ENCODE peak calls at places on chromosomes 13 and 19, in nine cellular contexts. P is AG09309, E is fibroblast of pulmonary artery, Z is IMR-90, H is thyroid gland, G is fibroblast of lung, R is neural progenitor cell, L is endodermal cell, F is progenitor cell of endocrine pancreas. Y is an unnamed sample.

GRCh38 chr19:10604460-10604980 is 17.4 kb upstream of the AP1M2 start:
- DNase-seq in F (no peak), P (no peak), E (no peak), L (no peak), Z (no peak), R (no peak), H (no peak), G (no peak), Y (no peak)

GRCh38 chr13:90867336-90867683 is 480.2 kb upstream of the MIR17HG start:
- DNase-seq in P (peak), G (peak), L (peak), Z (peak), R (peak), F (peak), H (peak), E (peak), Y (peak)

GRCh38 chr13:33100876-33101275 is 84.7 kb downstream of the KL start:
- DNase-seq in P (no peak), H (no peak), Z (no peak), E (no peak), R (no peak), G (no peak), F (no peak), L (no peak), Y (no peak)

GRCh38 chr19:8610041-8610927 is at the start of gene ADAMTS10:
- DNase-seq in R (peak), G (peak), Z (peak), F (no peak), H (no peak), L (peak), P (no peak), E (peak), Y (peak)

GRCh38 chr13:110921209-110921608 is 6.3 kb upstream of the ANKRD10 start:
- DNase-seq in Z (no peak), H (no peak), P (no peak), G (no peak), R (no peak), E (no peak), L (no peak), F (no peak), Y (no peak)

GRCh38 chr19:48190288-48191284 is 20.1 kb downstream of the ZSWIM9 start:
- DNase-seq in E (peak), R (peak), Z (peak), P (no peak), F (peak), G (peak), L (peak), H (peak), Y (peak)

GRCh38 chr19:14354445-14354844 is 26.8 kb upstream of the ADGRE5 start:
- DNase-seq in F (no peak), R (no peak), G (no peak), Z (no peak), H (no peak), P (no peak), L (no peak), E (no peak), Y (peak)

GRCh38 chr19:49214701-49215100 is 57.1 kb downstream of the TRPM4 start:
- DNase-seq in Z (no peak), R (no peak), F (no peak), L (no peak), P (no peak), G (no peak), E (no peak), H (no peak), Y (no peak)

GRCh38 chr19:58296086-58296485 is 9.1 kb upstream of the ERVK3-1 start:
- DNase-seq in Z (no peak), P (peak), F (no peak), L (no peak), G (no peak), E (no peak), R (no peak), H (no peak), Y (no peak)

GRCh38 chr13:51240888-51241475 is 18.8 kb downstream of the FAM124A start:
- DNase-seq in R (no peak), E (peak), G (no peak), H (no peak), L (peak), F (no peak), P (no peak), Z (no peak), Y (no peak)

GRCh38 chr13:39897636-39898035 is 242.2 kb downstream of the COG6 start:
- DNase-seq in E (peak), R (no peak), Z (peak), H (no peak), L (no peak), P (no peak), F (no peak), G (peak), Y (no peak)

GRCh38 chr19:6271721-6272410 is 7.9 kb downstream of the MLLT1 start:
- DNase-seq in P (peak), H (peak), E (peak), Z (peak), F (no peak), G (peak), L (peak), R (peak), Y (peak)

DNA sequence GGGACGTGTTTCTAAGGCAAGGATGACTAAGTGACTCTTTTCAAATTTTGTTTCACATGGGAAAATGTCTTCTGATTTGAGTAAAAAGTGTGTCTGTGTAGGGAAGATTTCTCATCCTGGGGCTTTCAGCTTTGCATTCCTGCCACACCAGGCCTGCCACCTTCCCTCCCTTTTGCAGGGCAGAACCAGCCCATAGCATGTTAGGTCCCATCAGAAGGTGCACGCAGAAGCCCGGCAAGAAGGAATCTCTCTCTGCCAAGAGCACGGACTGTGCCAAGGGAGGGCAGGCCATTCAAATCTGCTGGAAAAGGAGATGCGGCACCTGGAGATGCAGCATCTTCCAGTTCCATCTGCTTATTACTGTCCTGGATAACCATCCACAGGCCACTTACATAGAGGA is 212.0 kb downstream of the SLC7A1 start:
- DNase-seq in L (no peak), G (no peak), H (no peak), F (no peak), E (no peak), Z (no peak), R (no peak), P (no peak), Y (no peak)
- TF ChIP-seq CTCF in L (no peak), G (no peak), H (no peak), F (no peak), E (no peak), Z (no peak), R (no peak), P (no peak), Y (no peak)

GRCh38 chr19:50327013-50327412 is 2.2 kb downstream of the KCNC3 start:
- DNase-seq in R (no peak), L (no peak), G (no peak), H (no peak), F (no peak), P (no peak), E (no peak), Z (no peak), Y (peak)

GRCh38 chr19:50329146-50329925 is at the start of gene KCNC3:
- DNase-seq in P (peak), F (peak), G (peak), R (peak), Z (peak), E (peak), H (peak), L (peak), Y (peak)

GRCh38 chr19:50330365-50331078 is 1.3 kb upstream of the KCNC3 start:
- DNase-seq in L (peak), F (peak), G (peak), P (no peak), E (peak), R (peak), H (peak), Z (peak), Y (peak)

GRCh38 chr19:50327461-50328256 is 1.5 kb downstream of the KCNC3 start:
- DNase-seq in P (no peak), E (no peak), L (no peak), R (no peak), F (no peak), G (no peak), H (no peak), Z (no peak), Y (peak)

DNA sequence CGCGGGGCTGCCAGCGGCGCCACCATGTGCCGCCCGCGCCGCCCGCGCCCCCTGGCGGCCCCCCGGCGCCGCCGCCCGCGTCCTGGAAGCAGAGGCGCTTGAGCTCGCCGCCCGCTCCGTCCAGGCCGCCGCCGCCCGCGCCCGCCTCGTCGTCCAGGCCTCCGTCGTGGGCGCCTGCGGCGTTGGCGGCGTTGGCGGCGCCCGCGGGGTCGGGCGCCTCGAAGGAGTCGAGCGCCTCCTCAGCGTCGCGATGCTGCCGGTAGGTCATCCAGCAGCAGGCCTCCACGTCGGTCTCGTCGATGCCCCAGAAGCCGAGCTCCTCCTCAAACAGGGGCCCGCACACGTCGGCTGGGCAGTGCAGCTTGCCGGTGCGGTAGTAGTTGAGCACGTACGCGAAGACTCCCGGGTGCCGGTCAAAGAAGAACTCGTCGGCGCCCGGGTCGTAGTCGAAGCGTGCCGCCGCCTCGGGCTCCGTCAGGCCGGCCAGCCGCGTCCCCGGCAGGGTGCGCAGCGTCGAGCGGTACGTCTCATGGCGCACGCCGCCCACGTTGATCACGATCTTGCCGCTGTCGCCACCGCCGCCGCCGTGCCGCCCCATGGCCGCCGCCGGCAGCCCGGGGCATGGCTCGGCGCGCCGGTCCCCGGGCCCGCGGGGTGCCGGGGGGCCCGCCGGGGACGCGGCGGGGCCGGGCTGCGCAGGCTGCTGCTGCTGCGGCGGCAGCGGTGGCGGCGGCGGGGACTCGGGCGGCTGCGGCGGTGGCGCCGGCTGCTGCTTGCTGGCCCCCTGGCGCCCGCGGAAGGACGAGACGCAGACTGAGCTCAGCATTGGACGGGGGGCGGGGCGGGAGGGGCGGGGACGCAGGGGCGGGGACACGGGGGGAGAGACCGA is 676 bp downstream of the KCNC3 start:
- DNase-seq in Z (no peak), E (no peak), R (peak), G (no peak), H (peak), P (no peak), L (peak), F (no peak), Y (peak)
- TF ChIP-seq CTCF in Z (no peak), E (no peak), R (peak), G (no peak), H (no peak), P (no peak), L (peak), F (peak), Y (no peak)

DNA sequence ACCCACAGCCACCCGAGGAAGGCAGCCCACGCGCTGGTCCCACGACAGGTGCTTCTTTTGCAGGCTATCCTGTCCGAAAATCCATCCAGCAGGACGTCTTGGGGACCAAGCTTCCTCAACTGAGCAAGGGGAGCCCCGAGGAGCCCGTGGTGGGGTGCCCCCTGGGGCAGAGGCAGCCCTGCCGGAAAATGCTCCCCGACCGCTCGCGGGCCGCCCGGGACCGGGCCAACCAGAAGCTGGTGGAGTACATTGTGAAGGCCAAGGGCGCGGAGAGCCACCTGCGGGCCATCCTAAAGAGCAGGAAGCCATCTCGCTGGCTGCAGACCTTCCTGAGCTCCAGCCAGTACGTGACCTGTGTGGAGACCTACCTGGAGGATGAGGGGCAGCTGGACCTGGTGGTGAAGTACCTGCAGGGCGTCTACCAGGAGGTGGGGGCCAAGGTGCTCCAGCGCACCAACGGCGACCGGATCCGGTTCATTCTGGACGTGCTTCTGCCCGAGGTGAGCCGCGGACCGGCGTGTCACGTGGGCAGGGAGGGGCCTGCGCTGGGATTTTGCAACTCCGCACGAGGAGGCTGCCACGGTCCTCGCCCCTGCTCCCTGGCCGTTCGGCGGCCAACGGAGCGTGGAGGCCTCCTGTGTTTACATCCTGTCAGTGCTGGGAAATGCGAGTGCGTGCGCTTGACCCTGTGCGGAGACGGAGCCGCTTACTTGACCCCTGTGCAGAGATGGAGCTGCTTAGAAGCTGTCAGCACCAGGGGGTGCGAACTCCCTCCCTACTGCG is 12.9 kb upstream of the NDUFS7 start:
- DNase-seq in Z (no peak), P (no peak), H (peak), R (no peak), E (no peak), G (no peak), F (no peak), L (no peak), Y (no peak)
- TF ChIP-seq CTCF in Z (no peak), P (no peak), H (no peak), R (no peak), E (no peak), G (no peak), F (no peak), L (no peak), Y (no peak)

GRCh38 chr19:35327642-35328041 is 1.3 kb upstream of the CD22 start:
- DNase-seq in P (no peak), G (no peak), E (no peak), H (no peak), Z (no peak), L (peak), R (peak), F (no peak), Y (no peak)
- TF ChIP-seq CTCF in P (peak), G (peak), E (peak), H (no peak), Z (no peak), L (peak), R (peak), F (peak), Y (peak)

Y was measured in osteoblast.